ENCODE peak calls at places on chromosomes 3 and 15, in four cellular contexts. D, A, M and R are unnamed samples.

GRCh38 chr3:172903642-172904041 is 153.1 kb downstream of the ECT2 start:
- DNase-seq in D (no peak), A (no peak), M (no peak), R (no peak)

GRCh38 chr3:156135921-156136655 is 15.7 kb downstream of the KCNAB1 start:
- DNase-seq in D (no peak), A (no peak), M (peak), R (no peak)

GRCh38 chr15:29668120-29668602 is 154.1 kb downstream of the TJP1 start:
- DNase-seq in D (no peak), A (peak), M (peak), R (peak)

GRCh38 chr15:93020976-93021772 is 67.8 kb downstream of the RGMA start:
- DNase-seq in D (no peak), A (peak), M (no peak), R (no peak)

GRCh38 chr3:54999801-55000200 is 71.9 kb upstream of the LRTM1 start:
- DNase-seq in D (no peak), A (no peak), M (no peak), R (no peak)

GRCh38 chr3:127320529-127321121 is 32.8 kb upstream of the PRR20G start:
- DNase-seq in D (no peak), A (no peak), M (no peak), R (no peak)

GRCh38 chr3:16481570-16481897 is 32.0 kb downstream of the RFTN1 start:
- DNase-seq in D (no peak), A (no peak), M (no peak), R (no peak)

GRCh38 chr3:50586763-50587070 is 17.4 kb downstream of the HEMK1 start:
- DNase-seq in D (no peak), A (no peak), M (no peak), R (no peak)

GRCh38 chr3:14988988-14989394 is 41.6 kb downstream of the NR2C2 start:
- DNase-seq in D (peak), A (peak), M (peak), R (no peak)
- TF ChIP-seq SPI1 in D (peak), A (no peak), M (no peak), R (no peak)

GRCh38 chr3:39937315-39937714 is 127.9 kb downstream of the MYRIP start:
- DNase-seq in D (no peak), A (no peak), M (no peak), R (no peak)
- TF ChIP-seq SPI1 in D (no peak), A (no peak), M (no peak), R (no peak)

GRCh38 chr3:77718326-77718725 is 678.4 kb downstream of the ROBO2 start:
- DNase-seq in D (no peak), A (no peak), M (no peak), R (no peak)
- TF ChIP-seq SPI1 in D (no peak), A (no peak), M (no peak), R (no peak)

DNA sequence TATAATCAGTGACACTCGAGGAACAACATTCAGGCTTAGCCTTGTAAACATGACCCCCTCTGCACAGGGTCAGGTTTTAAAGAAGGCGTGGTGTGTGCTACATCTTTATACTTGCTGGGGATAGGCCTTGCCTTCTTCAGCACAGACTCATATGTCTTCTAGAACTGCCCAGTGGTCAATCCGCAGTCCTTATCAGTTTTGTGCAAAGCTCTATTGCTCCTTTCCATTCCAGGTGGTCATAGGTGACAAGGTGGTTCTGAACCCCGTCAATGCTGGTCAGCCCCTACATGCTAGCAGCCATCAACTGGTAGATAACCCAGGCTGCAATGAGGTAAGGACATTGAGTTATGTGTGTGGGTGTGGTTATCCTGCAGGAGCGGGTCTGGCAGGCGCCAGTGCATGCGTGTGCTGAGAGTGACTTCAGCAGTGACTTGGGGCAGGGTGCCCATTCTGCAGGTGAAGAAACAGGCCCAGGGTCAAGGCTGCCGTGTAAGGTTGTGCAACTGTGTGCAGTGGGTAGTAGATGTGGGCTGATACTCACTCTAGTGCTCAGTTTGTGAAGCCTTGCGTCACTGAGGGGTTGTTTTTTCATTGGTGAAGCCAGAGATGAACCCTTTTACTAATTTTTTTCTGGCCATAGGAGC is 150.9 kb downstream of the ITPR1 start:
- DNase-seq in D (no peak), A (no peak), M (peak), R (no peak)
- TF ChIP-seq SPI1 in D (no peak), A (no peak), M (no peak), R (no peak)

GRCh38 chr3:98589331-98589870 is 4.0 kb downstream of the CPOX start:
- DNase-seq in D (no peak), A (no peak), M (no peak), R (no peak)
- TF ChIP-seq SPI1 in D (no peak), A (no peak), M (no peak), R (no peak)

DNA sequence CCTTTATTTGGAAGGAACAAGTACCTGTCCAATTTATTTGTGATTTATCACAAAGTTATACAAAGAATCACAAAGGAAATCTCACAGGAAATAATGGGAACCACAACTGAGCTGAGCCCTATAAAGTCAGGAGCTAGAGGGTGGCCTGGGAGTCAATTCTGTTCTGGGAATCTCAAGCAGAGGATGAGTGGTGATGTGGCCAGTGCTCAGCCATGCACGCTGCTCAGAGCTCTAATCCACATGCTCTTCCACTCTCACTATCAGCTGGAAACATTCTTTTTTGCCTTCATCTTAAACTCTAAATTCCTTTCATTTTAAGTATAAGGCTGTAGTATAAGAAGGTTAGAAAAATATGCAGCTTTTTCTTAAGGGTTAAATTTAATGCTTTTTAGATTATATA is 36.6 kb downstream of the UACA start:
- DNase-seq in D (no peak), A (no peak), M (no peak), R (no peak)
- TF ChIP-seq SPI1 in D (no peak), A (no peak), M (no peak), R (no peak)

DNA sequence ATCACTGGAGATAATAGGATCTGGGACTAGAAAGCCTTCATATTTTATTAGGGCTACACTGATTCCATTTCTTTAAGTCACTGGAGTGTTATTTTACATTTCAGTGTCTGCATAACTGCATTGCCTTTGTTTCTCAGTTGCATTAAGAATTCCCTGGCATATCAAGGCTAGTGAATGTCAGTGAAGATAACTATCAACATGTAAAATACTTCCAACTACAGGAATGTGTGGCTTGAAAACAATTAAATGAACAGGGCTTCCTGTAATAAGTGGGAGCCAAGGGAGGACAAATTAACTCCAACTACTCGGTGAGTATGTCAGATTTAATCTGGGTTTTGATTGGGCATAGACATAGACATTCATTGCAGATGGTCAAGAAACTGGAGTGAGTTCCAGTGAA is 628.5 kb downstream of the ROBO2 start:
- DNase-seq in D (no peak), A (no peak), M (no peak), R (no peak)
- TF ChIP-seq SPI1 in D (no peak), A (no peak), M (no peak), R (no peak)

DNA sequence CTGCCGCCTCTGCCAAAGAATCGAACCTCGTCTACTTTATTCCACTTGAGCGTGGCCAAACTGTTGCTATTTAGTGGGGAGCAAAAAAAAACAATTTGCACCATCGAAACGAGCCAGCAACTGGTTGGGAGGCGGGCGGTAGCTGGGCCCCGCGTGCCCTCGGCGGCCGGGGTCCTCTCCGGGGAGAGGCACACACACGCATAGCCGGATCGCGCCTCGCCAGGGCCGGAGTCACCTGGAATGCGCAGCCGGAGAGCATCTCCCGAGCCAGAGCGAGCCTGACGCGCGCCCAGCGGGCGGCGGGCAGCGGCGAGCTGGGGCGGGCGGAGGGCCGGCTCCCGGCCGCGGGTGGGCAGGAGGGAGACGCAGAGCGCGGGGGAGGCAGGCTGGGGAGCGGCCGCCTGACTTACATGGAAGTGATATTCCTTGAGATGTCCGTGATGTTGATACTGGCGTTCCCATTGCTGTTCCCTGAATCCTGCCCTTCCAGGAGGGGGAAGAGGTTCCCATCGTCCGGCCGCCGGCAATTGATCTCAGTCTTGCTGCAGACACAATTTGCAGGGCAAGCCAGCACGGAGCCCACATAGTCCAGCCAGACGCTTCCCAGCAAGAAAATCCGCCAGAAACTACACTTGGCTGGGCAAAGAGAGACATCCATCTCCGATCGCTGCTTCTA is 905 bp downstream of the NTRK3 start:
- DNase-seq in D (peak), A (no peak), M (no peak), R (no peak)
- TF ChIP-seq SPI1 in D (no peak), A (no peak), M (no peak), R (no peak)